ENCODE peak calls at places on chromosomes 4 and X, in ten cellular contexts. N is CD8-positive, alpha-beta memory T cell; I is H7; S is fibroblast of pulmonary artery; V is PC-3; F is A673; C is hepatocyte; D is foreskin fibroblast; A is fibroblast of mammary gland; K is HFF-Myc. U is an unnamed sample.

GRCh38 chr4:78971326-78971725 is 32.1 kb upstream of the PAQR3 start:
- DNase-seq in N (no peak), I (no peak), S (peak), V (no peak), F (no peak), C (peak), D (no peak), A (peak), K (no peak), U (no peak)

GRCh38 chr4:149933883-149934282 is 118.2 kb upstream of the IQCM start:
- DNase-seq in N (no peak), I (no peak), S (peak), V (no peak), F (no peak), C (no peak), D (no peak), A (peak), K (no peak), U (no peak)

GRCh38 chr4:24850669-24851068 is 55.3 kb downstream of the SOD3 start:
- DNase-seq in N (no peak), I (no peak), S (peak), V (peak), F (no peak), C (peak), D (peak), A (peak), K (peak), U (no peak)

GRCh38 chr4:8780086-8780485 is 91.6 kb downstream of the HMX1 start:
- DNase-seq in N (no peak), I (no peak), S (no peak), V (no peak), F (no peak), C (no peak), D (no peak), A (no peak), K (no peak), U (no peak)

GRCh38 chr4:47752214-47752613 is 85.7 kb downstream of the CORIN start:
- DNase-seq in N (no peak), I (no peak), S (no peak), V (no peak), F (no peak), C (no peak), D (no peak), A (no peak), K (no peak), U (no peak)

GRCh38 chr4:126799471-126799870 is 833.3 kb upstream of the INTU start:
- DNase-seq in N (no peak), I (no peak), S (no peak), V (no peak), F (no peak), C (no peak), D (peak), A (peak), K (no peak), U (no peak)

GRCh38 chr4:159823743-159824142 is 720.9 kb downstream of the RAPGEF2 start:
- DNase-seq in N (no peak), I (no peak), S (no peak), V (peak), F (no peak), C (no peak), D (no peak), A (no peak), K (no peak), U (no peak)

GRCh38 chr4:121656269-121656641 is 40.5 kb downstream of the ANXA5 start:
- DNase-seq in N (no peak), I (no peak), S (peak), V (peak), F (peak), C (peak), D (peak), A (peak), K (peak), U (peak)

GRCh38 chr4:107828315-107828714 is 3.6 kb downstream of the SGMS2 start:
- DNase-seq in N (no peak), I (no peak), S (no peak), V (no peak), F (no peak), C (no peak), D (no peak), A (no peak), K (no peak), U (no peak)

GRCh38 chrX:103730147-103730546 is 19.4 kb downstream of the TMEM31 start:
- DNase-seq in N (no peak), I (no peak), S (peak), V (no peak), F (no peak), C (no peak), D (no peak), A (peak), K (no peak), U (no peak)

GRCh38 chr4:15343000-15343399 is 84.8 kb upstream of the C1QTNF7 start:
- DNase-seq in N (no peak), I (no peak), S (no peak), V (no peak), F (no peak), C (no peak), D (no peak), A (no peak), K (no peak), U (no peak)

GRCh38 chr4:8267077-8267476 is 2.5 kb upstream of the HTRA3 start:
- DNase-seq in N (no peak), I (peak), S (peak), V (peak), F (peak), C (peak), D (no peak), A (peak), K (no peak), U (peak)

GRCh38 chr4:47238697-47239096 is 207.3 kb downstream of the GABRB1 start:
- DNase-seq in N (no peak), I (no peak), S (peak), V (no peak), F (no peak), C (no peak), D (no peak), A (no peak), K (no peak), U (no peak)

GRCh38 chr4:173680278-173680677 is 150.2 kb upstream of the HAND2 start:
- DNase-seq in N (no peak), I (no peak), S (no peak), V (no peak), F (no peak), C (no peak), D (no peak), A (no peak), K (no peak), U (no peak)

GRCh38 chr4:110472583-110473329 is 3.2 kb upstream of the ENPEP start:
- DNase-seq in N (no peak), I (peak), S (no peak), V (no peak), F (no peak), C (no peak), D (no peak), A (no peak), K (no peak), U (no peak)

GRCh38 chr4:107036602-107037151 is 564 bp upstream of the DKK2 start:
- DNase-seq in N (no peak), I (peak), S (no peak), V (no peak), F (peak), C (peak), D (no peak), A (no peak), K (no peak), U (no peak)

GRCh38 chrX:106917830-106918500 is 2.2 kb upstream of the CLDN2 start:
- DNase-seq in N (peak), I (no peak), S (peak), V (peak), F (peak), C (no peak), D (peak), A (peak), K (peak), U (peak)

GRCh38 chr4:71229477-71230257 is 109.2 kb upstream of the SLC4A4 start:
- DNase-seq in N (no peak), I (peak), S (peak), V (peak), F (peak), C (peak), D (peak), A (peak), K (no peak), U (peak)

GRCh38 chr4:91025240-91026173 is 898.3 kb downstream of the CCSER1 start:
- DNase-seq in N (no peak), I (no peak), S (no peak), V (no peak), F (no peak), C (no peak), D (no peak), A (no peak), K (no peak), U (no peak)

GRCh38 chr4:168848112-168848511 is 161.9 kb downstream of the CBR4 start:
- DNase-seq in N (no peak), I (no peak), S (peak), V (no peak), F (peak), C (no peak), D (no peak), A (peak), K (no peak), U (peak)

GRCh38 chr4:161522031-161522430 is 641.8 kb downstream of the FSTL5 start:
- DNase-seq in N (no peak), I (no peak), S (peak), V (no peak), F (peak), C (no peak), D (no peak), A (no peak), K (no peak), U (peak)

GRCh38 chr4:158837527-158838141 is 68.8 kb downstream of the FNIP2 start:
- DNase-seq in N (no peak), I (no peak), S (no peak), V (no peak), F (no peak), C (peak), D (no peak), A (no peak), K (no peak), U (peak)

GRCh38 chr4:180860136-180860720 is 1383.0 kb upstream of the TENM3 start:
- DNase-seq in N (no peak), I (no peak), S (no peak), V (no peak), F (no peak), C (no peak), D (no peak), A (no peak), K (no peak), U (no peak)

GRCh38 chr4:26000274-26000950 is 86.4 kb downstream of the SMIM20 start:
- DNase-seq in N (no peak), I (no peak), S (no peak), V (no peak), F (no peak), C (no peak), D (no peak), A (peak), K (no peak), U (no peak)

GRCh38 chr4:17418010-17418409 is 93.9 kb downstream of the QDPR start:
- DNase-seq in N (no peak), I (peak), S (no peak), V (no peak), F (no peak), C (no peak), D (no peak), A (no peak), K (no peak), U (no peak)

GRCh38 chr4:177292171-177292570 is 17.5 kb upstream of the NEIL3 start:
- DNase-seq in N (no peak), I (no peak), S (no peak), V (no peak), F (no peak), C (no peak), D (no peak), A (no peak), K (no peak), U (no peak)

GRCh38 chr4:56786955-56787354 is 34.5 kb downstream of the SPINK2 start:
- DNase-seq in N (no peak), I (peak), S (peak), V (peak), F (no peak), C (peak), D (peak), A (peak), K (peak), U (peak)

GRCh38 chrX:20029728-20030127 is 38.9 kb upstream of the BCLAF3 start:
- DNase-seq in N (no peak), I (no peak), S (no peak), V (peak), F (no peak), C (peak), D (no peak), A (no peak), K (no peak), U (peak)

GRCh38 chrX:107674480-107675364 is 46.4 kb downstream of the PRPS1 start:
- DNase-seq in N (no peak), I (peak), S (peak), V (no peak), F (no peak), C (peak), D (peak), A (peak), K (no peak), U (peak)

GRCh38 chr4:60721680-60722079 is 478.4 kb upstream of the ADGRL3 start:
- DNase-seq in N (no peak), I (no peak), S (no peak), V (no peak), F (no peak), C (no peak), D (no peak), A (no peak), K (no peak), U (no peak)

GRCh38 chr4:8772499-8773123 is 99.0 kb downstream of the HMX1 start:
- DNase-seq in N (no peak), I (peak), S (no peak), V (no peak), F (no peak), C (no peak), D (no peak), A (no peak), K (no peak), U (no peak)

GRCh38 chr4:10371121-10371520 is 86.1 kb downstream of the ZNF518B start:
- DNase-seq in N (no peak), I (no peak), S (no peak), V (no peak), F (no peak), C (no peak), D (no peak), A (no peak), K (no peak), U (no peak)

GRCh38 chr4:80199947-80200346 is 2.6 kb downstream of the PRDM8 start:
- DNase-seq in N (no peak), I (no peak), S (no peak), V (no peak), F (no peak), C (no peak), D (no peak), A (no peak), K (no peak), U (no peak)

GRCh38 chr4:80201326-80202151 is 4.2 kb downstream of the PRDM8 start:
- DNase-seq in N (peak), I (peak), S (peak), V (no peak), F (peak), C (peak), D (peak), A (peak), K (peak), U (no peak)

GRCh38 chr4:80202190-80202711 is 4.9 kb downstream of the PRDM8 start:
- DNase-seq in N (peak), I (peak), S (peak), V (peak), F (peak), C (peak), D (peak), A (peak), K (no peak), U (peak)

GRCh38 chr4:80204433-80204832 is 7.1 kb downstream of the PRDM8 start:
- DNase-seq in N (no peak), I (no peak), S (no peak), V (no peak), F (no peak), C (no peak), D (no peak), A (no peak), K (no peak), U (no peak)

GRCh38 chr4:80202784-80203553 is 5.7 kb downstream of the PRDM8 start:
- DNase-seq in N (peak), I (peak), S (peak), V (no peak), F (no peak), C (peak), D (no peak), A (no peak), K (no peak), U (peak)
- H3K4me3 ChIP-seq in N (peak), I (peak), S (peak), V (no peak), F (peak), C (peak), D (peak), A (peak), K (peak), U (peak)

GRCh38 chr4:54228563-54229501 is at the start of gene PDGFRA:
- DNase-seq in N (no peak), I (peak), S (peak), V (no peak), F (no peak), C (peak), D (peak), A (peak), K (peak), U (no peak)
- H3K4me3 ChIP-seq in N (no peak), I (peak), S (peak), V (peak), F (no peak), C (peak), D (peak), A (peak), K (peak), U (peak)

GRCh38 chrX:114619874-114620273 is 36.0 kb downstream of the HTR2C start:
- DNase-seq in N (no peak), I (peak), S (peak), V (peak), F (peak), C (peak), D (no peak), A (peak), K (no peak), U (no peak)
- H3K4me3 ChIP-seq in N (no peak), I (no peak), S (no peak), V (no peak), F (no peak), C (no peak), D (no peak), A (no peak), K (no peak), U (no peak)

DNA sequence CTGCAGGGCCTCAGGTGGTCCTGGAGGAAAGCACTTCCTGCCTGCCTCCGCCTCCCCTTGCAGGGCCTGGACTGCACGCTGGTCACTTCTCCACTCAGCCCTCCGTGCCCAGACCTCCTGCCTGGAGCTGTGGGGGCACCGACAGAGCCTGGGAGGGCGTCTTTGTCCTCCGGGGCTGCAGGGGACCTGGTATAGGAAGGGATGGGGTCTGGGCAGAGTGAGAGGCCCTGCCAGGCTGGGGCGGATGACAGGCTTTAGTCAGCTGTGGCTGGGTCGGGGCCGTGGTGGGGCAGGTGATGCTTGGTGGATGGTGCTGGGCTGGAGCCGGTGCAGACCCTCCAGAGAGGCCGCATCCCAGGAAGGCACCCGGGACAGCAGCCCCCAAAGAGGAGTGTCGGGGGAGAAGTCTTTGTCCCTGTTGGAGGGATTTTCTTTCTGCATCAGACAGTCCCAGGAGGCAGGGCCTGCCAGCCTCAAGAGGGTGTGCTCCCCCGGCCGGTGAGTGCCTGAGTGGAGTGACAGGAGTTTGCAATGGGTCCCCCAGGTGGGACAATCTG is 1.3 kb downstream of the DOK7 start:
- DNase-seq in N (no peak), I (no peak), S (no peak), V (no peak), F (no peak), C (no peak), D (no peak), A (no peak), K (no peak), U (no peak)
- H3K4me3 ChIP-seq in N (no peak), I (no peak), S (no peak), V (no peak), F (no peak), C (no peak), D (no peak), A (no peak), K (no peak), U (no peak)

GRCh38 chrX:153669174-153669890 is 4.3 kb downstream of the PNCK start:
- DNase-seq in N (peak), I (peak), S (no peak), V (peak), F (peak), C (no peak), D (no peak), A (peak), K (no peak), U (no peak)
- H3K4me3 ChIP-seq in N (no peak), I (no peak), S (no peak), V (no peak), F (no peak), C (no peak), D (no peak), A (no peak), K (no peak), U (no peak)

GRCh38 chr4:147482281-147482680 is 1.4 kb downstream of the EDNRA start:
- DNase-seq in N (no peak), I (no peak), S (no peak), V (peak), F (no peak), C (no peak), D (no peak), A (no peak), K (no peak), U (no peak)
- H3K4me3 ChIP-seq in N (no peak), I (no peak), S (peak), V (no peak), F (peak), C (peak), D (peak), A (no peak), K (peak), U (no peak)

DNA sequence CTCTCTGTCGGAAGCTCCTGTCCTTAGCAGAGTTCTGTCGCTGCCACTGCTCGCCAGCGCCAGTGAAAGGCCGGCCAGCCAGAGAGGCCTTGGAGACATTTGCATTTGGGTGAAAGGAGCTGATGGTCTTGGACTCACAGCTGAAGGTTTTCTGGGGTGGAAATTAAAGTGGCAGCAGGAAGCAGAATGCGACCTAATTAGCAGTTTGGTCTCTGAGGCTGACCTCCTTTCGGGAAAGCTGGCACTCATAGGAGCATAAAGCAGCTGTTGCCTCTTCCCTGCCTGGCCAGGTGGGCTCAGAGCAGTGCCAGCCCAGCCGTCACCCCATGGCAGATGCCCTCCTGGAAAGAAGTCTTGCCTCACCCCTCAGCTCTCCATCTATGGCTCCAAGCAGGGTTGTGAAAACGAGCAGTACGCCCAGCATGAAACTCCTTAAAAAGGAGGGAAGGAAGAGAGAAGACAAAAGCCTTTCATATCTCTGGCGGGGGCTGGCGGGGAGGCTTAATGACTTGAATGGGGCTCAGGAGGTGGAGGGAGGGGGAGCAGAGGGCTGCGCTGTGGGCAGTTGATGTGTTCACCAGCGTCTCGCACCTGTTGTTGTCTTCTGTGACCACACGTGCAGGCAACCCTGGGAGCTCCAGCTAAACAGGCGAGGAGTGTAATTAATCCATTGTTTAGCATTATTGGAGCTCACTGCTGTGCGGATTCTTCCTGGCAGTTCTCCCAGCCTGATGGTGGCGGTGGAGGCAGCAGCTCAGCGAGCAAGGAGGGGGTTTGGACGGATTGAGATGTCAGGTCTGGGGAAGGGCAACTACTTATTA is 264.0 kb downstream of the MID1IP1 start:
- DNase-seq in N (no peak), I (peak), S (no peak), V (no peak), F (peak), C (no peak), D (no peak), A (no peak), K (no peak), U (no peak)
- H3K4me3 ChIP-seq in N (no peak), I (no peak), S (no peak), V (no peak), F (no peak), C (no peak), D (no peak), A (no peak), K (no peak), U (no peak)

GRCh38 chr4:105896461-105896939 is 1.2 kb downstream of the NPNT start:
- DNase-seq in N (no peak), I (peak), S (no peak), V (no peak), F (no peak), C (no peak), D (no peak), A (no peak), K (no peak), U (peak)
- H3K4me3 ChIP-seq in N (no peak), I (peak), S (no peak), V (peak), F (peak), C (peak), D (peak), A (peak), K (no peak), U (peak)

GRCh38 chrX:24372021-24372763 is 11.8 kb downstream of the SUPT20HL1 start:
- DNase-seq in N (no peak), I (peak), S (no peak), V (no peak), F (no peak), C (no peak), D (no peak), A (no peak), K (no peak), U (no peak)
- H3K4me3 ChIP-seq in N (no peak), I (peak), S (no peak), V (no peak), F (no peak), C (no peak), D (no peak), A (no peak), K (no peak), U (no peak)